ENCODE peak calls at places on chromosomes 16 and 17, in six cellular contexts. One of them, this sample, is unnamed.

GRCh38 chr16:31131841-31132271 is 3.7 kb downstream of the PRSS8 start:
- DNase-seq in LNCaP clone FGC: no peak
- DNase-seq in adrenal gland: no peak
- DNase-seq in fibroblast of pulmonary artery: no peak
- DNase-seq in CD8-positive, alpha-beta T cell: no peak
- DNase-seq in fibroblast of lung: no peak
- DNase-seq in this sample: no peak

GRCh38 chr17:58329035-58329807 is 626 bp upstream of the TSPOAP1 start:
- DNase-seq in LNCaP clone FGC: no peak
- DNase-seq in adrenal gland: no peak
- DNase-seq in fibroblast of pulmonary artery: no peak
- DNase-seq in CD8-positive, alpha-beta T cell: peak; percentile 75
- DNase-seq in fibroblast of lung: no peak
- DNase-seq in this sample: no peak

GRCh38 chr17:14307560-14308024 is 6.7 kb downstream of the HS3ST3B1 start:
- DNase-seq in LNCaP clone FGC: no peak
- DNase-seq in adrenal gland: no peak
- DNase-seq in fibroblast of pulmonary artery: no peak
- DNase-seq in CD8-positive, alpha-beta T cell: no peak
- DNase-seq in fibroblast of lung: peak; percentile 89
- DNase-seq in this sample: no peak

GRCh38 chr17:36768355-36768754 is 167.0 kb downstream of the MRM1 start:
- DNase-seq in LNCaP clone FGC: no peak
- DNase-seq in adrenal gland: no peak
- DNase-seq in fibroblast of pulmonary artery: no peak
- DNase-seq in CD8-positive, alpha-beta T cell: no peak
- DNase-seq in fibroblast of lung: no peak
- DNase-seq in this sample: no peak

GRCh38 chr17:74466785-74467158 is 338 bp downstream of the CD300A start:
- DNase-seq in LNCaP clone FGC: no peak
- DNase-seq in adrenal gland: no peak
- DNase-seq in fibroblast of pulmonary artery: no peak
- DNase-seq in CD8-positive, alpha-beta T cell: no peak
- DNase-seq in fibroblast of lung: no peak
- DNase-seq in this sample: no peak

GRCh38 chr17:81865733-81866439 is 5.3 kb downstream of the ARHGDIA start:
- DNase-seq in LNCaP clone FGC: peak; percentile 82
- DNase-seq in adrenal gland: no peak
- DNase-seq in fibroblast of pulmonary artery: peak; percentile 36
- DNase-seq in CD8-positive, alpha-beta T cell: peak; percentile 19
- DNase-seq in fibroblast of lung: no peak
- DNase-seq in this sample: no peak

GRCh38 chr16:11152205-11152604 is 103.8 kb downstream of the SOCS1 start:
- DNase-seq in LNCaP clone FGC: no peak
- DNase-seq in adrenal gland: no peak
- DNase-seq in fibroblast of pulmonary artery: no peak
- DNase-seq in CD8-positive, alpha-beta T cell: no peak
- DNase-seq in fibroblast of lung: no peak
- DNase-seq in this sample: no peak

GRCh38 chr16:31713945-31714898 is 159.4 kb upstream of the ZNF267 start:
- DNase-seq in LNCaP clone FGC: peak; percentile 41
- DNase-seq in adrenal gland: no peak
- DNase-seq in fibroblast of pulmonary artery: no peak
- DNase-seq in CD8-positive, alpha-beta T cell: no peak
- DNase-seq in fibroblast of lung: no peak
- DNase-seq in this sample: no peak

GRCh38 chr16:11238272-11239202 is 17.5 kb downstream of the SOCS1 start:
- DNase-seq in LNCaP clone FGC: no peak
- DNase-seq in adrenal gland: no peak
- DNase-seq in fibroblast of pulmonary artery: no peak
- DNase-seq in CD8-positive, alpha-beta T cell: no peak
- DNase-seq in fibroblast of lung: no peak
- DNase-seq in this sample: no peak

GRCh38 chr17:58328195-58329034 is at the start of gene TSPOAP1:
- DNase-seq in LNCaP clone FGC: no peak
- DNase-seq in adrenal gland: no peak
- DNase-seq in fibroblast of pulmonary artery: no peak
- DNase-seq in CD8-positive, alpha-beta T cell: peak; percentile 76
- DNase-seq in fibroblast of lung: no peak
- DNase-seq in this sample: no peak

GRCh38 chr16:57846078-57846697 is 43.9 kb upstream of the KIFC3 start:
- DNase-seq in LNCaP clone FGC: no peak
- DNase-seq in adrenal gland: no peak
- DNase-seq in fibroblast of pulmonary artery: no peak
- DNase-seq in CD8-positive, alpha-beta T cell: no peak
- DNase-seq in fibroblast of lung: peak; percentile 16
- DNase-seq in this sample: no peak

DNA sequence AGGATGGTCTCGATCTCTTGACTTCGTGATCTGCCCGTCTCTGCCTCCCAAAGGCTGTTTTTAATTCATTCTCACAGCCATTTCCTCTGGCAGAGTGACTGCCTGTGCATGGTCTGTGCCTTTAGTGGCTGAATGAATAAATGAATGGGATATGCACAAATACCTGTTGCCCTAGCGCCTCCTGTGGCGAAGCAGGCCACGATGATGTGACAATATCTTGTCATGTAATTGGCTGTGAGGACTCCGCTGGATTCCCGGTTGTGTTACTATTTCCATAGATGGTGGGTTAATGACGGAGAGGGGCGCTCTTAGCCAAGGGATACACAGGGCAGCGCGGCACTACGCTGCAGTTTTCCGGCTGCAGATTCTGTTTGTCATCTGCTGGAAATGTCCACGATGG is 26.8 kb upstream of the ENDOV start:
- DNase-seq in LNCaP clone FGC: no peak
- DNase-seq in adrenal gland: no peak
- DNase-seq in fibroblast of pulmonary artery: no peak
- DNase-seq in CD8-positive, alpha-beta T cell: no peak
- DNase-seq in fibroblast of lung: no peak
- DNase-seq in this sample: no peak
- TF ChIP-seq CTCF in LNCaP clone FGC: no peak
- TF ChIP-seq CTCF in adrenal gland: no peak
- TF ChIP-seq CTCF in fibroblast of pulmonary artery: no peak
- TF ChIP-seq CTCF in CD8-positive, alpha-beta T cell: no peak
- TF ChIP-seq CTCF in fibroblast of lung: no peak
- TF ChIP-seq CTCF in this sample: no peak

DNA sequence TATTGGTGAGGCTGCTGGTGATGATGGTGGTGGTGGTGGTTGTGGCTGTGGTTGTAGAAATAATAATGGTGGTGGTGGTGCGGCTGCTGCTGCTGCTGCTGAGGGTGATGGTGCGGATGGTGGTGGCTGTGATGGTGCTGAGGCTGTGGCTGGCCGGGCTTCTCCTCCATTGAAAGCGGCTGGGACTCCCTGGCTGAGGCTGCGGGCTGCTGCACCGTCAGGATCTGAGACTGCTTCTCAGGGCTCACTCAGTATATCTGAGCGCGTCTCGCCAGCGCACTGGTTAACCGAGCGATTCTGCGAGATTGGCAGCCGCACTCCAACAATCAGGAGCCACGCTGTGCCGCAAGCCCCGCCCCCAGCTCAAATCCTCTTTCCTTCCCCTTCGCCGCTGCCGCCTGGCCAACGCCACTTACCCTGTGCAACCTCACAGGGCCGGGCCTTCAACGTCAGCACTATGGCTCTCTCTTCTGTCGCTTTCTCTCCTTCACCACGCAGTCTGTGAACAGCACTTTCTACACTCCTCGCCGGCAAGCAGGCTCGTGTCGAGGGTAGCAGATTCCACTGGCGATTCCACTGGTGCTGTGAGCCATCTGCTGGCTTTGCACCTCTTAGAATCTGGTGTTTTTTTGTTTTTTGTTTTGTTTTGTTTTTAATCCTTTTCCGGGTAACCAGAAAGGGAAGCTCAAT is at the start of gene NUFIP2:
- DNase-seq in LNCaP clone FGC: peak; percentile 97
- DNase-seq in adrenal gland: peak; percentile 99
- DNase-seq in fibroblast of pulmonary artery: peak; percentile 99
- DNase-seq in CD8-positive, alpha-beta T cell: peak; percentile 99
- DNase-seq in fibroblast of lung: peak; percentile 97
- DNase-seq in this sample: peak; percentile 96
- TF ChIP-seq CTCF in LNCaP clone FGC: no peak
- TF ChIP-seq CTCF in adrenal gland: no peak
- TF ChIP-seq CTCF in fibroblast of pulmonary artery: no peak
- TF ChIP-seq CTCF in CD8-positive, alpha-beta T cell: no peak
- TF ChIP-seq CTCF in fibroblast of lung: no peak
- TF ChIP-seq CTCF in this sample: no peak

GRCh38 chr16:52071101-52071500 is 475.8 kb downstream of the TOX3 start:
- DNase-seq in LNCaP clone FGC: no peak
- DNase-seq in adrenal gland: no peak
- DNase-seq in fibroblast of pulmonary artery: no peak
- DNase-seq in CD8-positive, alpha-beta T cell: no peak
- DNase-seq in fibroblast of lung: no peak
- DNase-seq in this sample: no peak

GRCh38 chr16:52077656-52078055 is 469.3 kb downstream of the TOX3 start:
- DNase-seq in LNCaP clone FGC: no peak
- DNase-seq in adrenal gland: no peak
- DNase-seq in fibroblast of pulmonary artery: no peak
- DNase-seq in CD8-positive, alpha-beta T cell: no peak
- DNase-seq in fibroblast of lung: no peak
- DNase-seq in this sample: no peak

GRCh38 chr16:52070341-52071057 is 476.4 kb downstream of the TOX3 start:
- DNase-seq in LNCaP clone FGC: peak; percentile 59
- DNase-seq in adrenal gland: no peak
- DNase-seq in fibroblast of pulmonary artery: no peak
- DNase-seq in CD8-positive, alpha-beta T cell: no peak
- DNase-seq in fibroblast of lung: no peak
- DNase-seq in this sample: no peak

GRCh38 chr16:52076332-52077115 is 470.4 kb downstream of the TOX3 start:
- DNase-seq in LNCaP clone FGC: no peak
- DNase-seq in adrenal gland: no peak
- DNase-seq in fibroblast of pulmonary artery: no peak
- DNase-seq in CD8-positive, alpha-beta T cell: no peak
- DNase-seq in fibroblast of lung: no peak
- DNase-seq in this sample: no peak

DNA sequence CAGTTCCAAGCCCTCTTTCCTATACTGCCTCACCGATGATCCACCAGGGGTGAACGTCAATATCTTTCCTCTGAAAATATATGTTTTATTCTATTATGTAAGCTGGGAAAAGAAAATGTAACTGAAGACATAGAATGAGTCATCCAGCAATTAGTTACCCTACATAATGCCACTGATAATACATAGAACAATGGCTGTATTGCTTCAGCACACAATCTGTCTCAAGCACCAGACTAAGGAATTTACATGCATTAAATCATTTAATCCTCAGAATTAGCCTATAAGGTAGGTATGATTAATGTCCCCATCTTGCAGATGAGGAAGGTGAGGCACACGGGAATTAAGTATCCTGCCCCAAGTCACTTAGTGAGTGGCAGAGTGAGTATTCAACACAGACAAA is 472.8 kb downstream of the TOX3 start:
- DNase-seq in LNCaP clone FGC: no peak
- DNase-seq in adrenal gland: no peak
- DNase-seq in fibroblast of pulmonary artery: no peak
- DNase-seq in CD8-positive, alpha-beta T cell: no peak
- DNase-seq in fibroblast of lung: no peak
- DNase-seq in this sample: no peak
- TF ChIP-seq CTCF in LNCaP clone FGC: no peak
- TF ChIP-seq CTCF in adrenal gland: no peak
- TF ChIP-seq CTCF in fibroblast of pulmonary artery: no peak
- TF ChIP-seq CTCF in CD8-positive, alpha-beta T cell: no peak
- TF ChIP-seq CTCF in fibroblast of lung: no peak
- TF ChIP-seq CTCF in this sample: no peak

GRCh38 chr16:2056077-2056476 is 8.3 kb downstream of the TSC2 start:
- DNase-seq in LNCaP clone FGC: no peak
- DNase-seq in adrenal gland: no peak
- DNase-seq in fibroblast of pulmonary artery: peak; percentile 13
- DNase-seq in CD8-positive, alpha-beta T cell: no peak
- DNase-seq in fibroblast of lung: no peak
- DNase-seq in this sample: no peak
- TF ChIP-seq CTCF in LNCaP clone FGC: no peak
- TF ChIP-seq CTCF in adrenal gland: no peak
- TF ChIP-seq CTCF in fibroblast of pulmonary artery: peak; percentile 13
- TF ChIP-seq CTCF in CD8-positive, alpha-beta T cell: no peak
- TF ChIP-seq CTCF in fibroblast of lung: peak; percentile 7
- TF ChIP-seq CTCF in this sample: peak; percentile 28

This sample was measured in astrocyte of the cerebellum.